ENCODE peak calls at places on chromosomes 11 and 22, in four cellular contexts. J is fibroblast of lung, B is tibial nerve, Z is cardiac muscle cell. Y is an unnamed sample.

GRCh38 chr11:3123761-3124733 is 41.1 kb downstream of the OSBPL5 start:
- DNase-seq in J (peak), B (peak), Z (peak), Y (peak)

GRCh38 chr11:28245131-28245530 is 136.9 kb downstream of the METTL15 start:
- DNase-seq in J (peak), B (no peak), Z (no peak), Y (no peak)

GRCh38 chr22:28574159-28574788 is 105.4 kb downstream of the TTC28 start:
- DNase-seq in J (no peak), B (no peak), Z (no peak), Y (no peak)

GRCh38 chr11:9575531-9576240 is 2.2 kb downstream of the WEE1 start:
- DNase-seq in J (peak), B (no peak), Z (no peak), Y (no peak)

GRCh38 chr11:94747136-94748110 is 20.7 kb upstream of the AMOTL1 start:
- DNase-seq in J (no peak), B (no peak), Z (no peak), Y (no peak)

GRCh38 chr11:58503361-58503856 is 4.5 kb downstream of the OR5B21 start:
- DNase-seq in J (peak), B (no peak), Z (no peak), Y (no peak)

GRCh38 chr11:75342966-75343870 is 8.2 kb downstream of the ARRB1 start:
- DNase-seq in J (no peak), B (no peak), Z (peak), Y (no peak)

GRCh38 chr11:109877043-109877442 is 216.1 kb upstream of the ZC3H12C start:
- DNase-seq in J (no peak), B (no peak), Z (no peak), Y (no peak)

GRCh38 chr11:29040489-29040888 is 932.3 kb downstream of the METTL15 start:
- DNase-seq in J (no peak), B (no peak), Z (no peak), Y (no peak)

GRCh38 chr11:15180212-15180814 is 65.6 kb downstream of the INSC start:
- DNase-seq in J (peak), B (no peak), Z (no peak), Y (no peak)
- H3K4me3 ChIP-seq in J (no peak), B (no peak), Z (no peak), Y (no peak)

DNA sequence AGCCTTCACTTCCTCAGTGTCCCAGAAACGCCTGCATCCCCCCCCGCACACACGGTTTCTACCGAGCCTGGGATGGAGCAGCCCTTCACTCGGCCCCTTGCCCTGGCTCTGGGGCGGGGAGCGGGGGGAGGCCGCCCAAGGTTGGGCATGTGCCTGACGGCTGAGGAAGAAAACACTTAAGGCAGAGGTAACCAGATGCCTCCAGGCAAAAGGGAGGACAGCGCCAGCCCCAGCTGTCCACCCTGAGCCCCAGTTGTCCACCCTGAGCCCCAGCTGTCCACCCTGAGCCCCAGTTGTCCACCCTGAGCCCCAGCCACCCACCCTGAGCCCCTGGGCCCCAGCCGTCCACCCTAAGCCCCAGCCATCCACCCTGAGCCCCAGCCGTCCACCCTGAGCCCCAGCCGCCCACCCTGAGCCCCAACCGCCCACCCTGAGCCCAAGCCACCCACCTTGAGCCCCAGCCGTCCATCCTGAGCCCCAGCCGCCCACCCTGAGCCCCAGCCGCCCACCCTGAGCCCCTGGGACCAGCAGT is 3.8 kb upstream of the TTLL8 start:
- DNase-seq in J (no peak), B (no peak), Z (no peak), Y (no peak)
- H3K27ac ChIP-seq in J (no peak), B (no peak), Z (no peak), Y (no peak)

GRCh38 chr11:47248304-47248663 is 330 bp downstream of the ACP2 start:
- DNase-seq in J (peak), B (no peak), Z (no peak), Y (no peak)

GRCh38 chr11:47251751-47252150 is 3.1 kb upstream of the ACP2 start:
- DNase-seq in J (no peak), B (no peak), Z (no peak), Y (no peak)

GRCh38 chr11:47247502-47247901 is 1.1 kb downstream of the ACP2 start:
- DNase-seq in J (no peak), B (no peak), Z (no peak), Y (no peak)

GRCh38 chr11:47249378-47249715 is 733 bp upstream of the ACP2 start:
- DNase-seq in J (no peak), B (no peak), Z (no peak), Y (no peak)

DNA sequence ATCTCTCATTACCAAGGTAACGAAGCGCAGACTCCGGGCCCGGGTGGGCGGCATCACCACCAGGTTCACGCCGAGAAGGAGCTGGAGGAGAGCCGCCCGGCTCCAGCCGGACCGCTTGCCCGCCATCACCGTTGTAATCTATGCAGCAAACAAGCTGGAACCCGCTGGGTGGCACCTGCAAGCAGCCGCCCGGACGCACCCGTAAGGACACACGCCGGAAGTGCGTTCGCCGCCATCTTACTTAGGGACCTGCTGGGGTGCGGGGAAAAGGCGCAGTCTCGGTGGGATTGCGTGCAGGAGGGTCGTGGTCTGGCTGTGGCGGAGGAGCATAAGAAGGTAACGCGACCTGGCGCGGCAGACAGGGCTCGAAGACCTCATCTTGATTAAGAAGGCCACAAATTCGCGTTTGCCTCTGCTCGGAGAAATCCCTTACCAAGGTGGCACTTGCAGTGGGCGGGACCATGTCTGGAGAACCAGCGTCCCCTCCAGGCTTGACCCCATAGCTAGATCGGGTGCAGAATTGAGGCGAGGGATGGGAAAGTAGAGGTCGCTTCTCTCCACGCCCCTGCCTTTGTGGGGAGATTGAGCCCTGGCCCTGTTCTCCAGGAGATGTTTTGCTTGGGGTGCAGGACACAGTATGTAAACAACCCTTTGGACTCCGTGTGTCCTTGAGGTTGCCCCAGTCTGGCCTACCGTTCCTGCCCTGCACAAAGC is at the start of gene ACP2:
- DNase-seq in J (peak), B (peak), Z (peak), Y (peak)
- TF ChIP-seq CTCF in J (peak), B (no peak), Z (peak), Y (peak)

GRCh38 chr11:119016216-119017009 is 1.7 kb downstream of the RPS25 start:
- DNase-seq in J (no peak), B (no peak), Z (no peak), Y (no peak)
- H3K4me3 ChIP-seq in J (no peak), B (no peak), Z (peak), Y (peak)

DNA sequence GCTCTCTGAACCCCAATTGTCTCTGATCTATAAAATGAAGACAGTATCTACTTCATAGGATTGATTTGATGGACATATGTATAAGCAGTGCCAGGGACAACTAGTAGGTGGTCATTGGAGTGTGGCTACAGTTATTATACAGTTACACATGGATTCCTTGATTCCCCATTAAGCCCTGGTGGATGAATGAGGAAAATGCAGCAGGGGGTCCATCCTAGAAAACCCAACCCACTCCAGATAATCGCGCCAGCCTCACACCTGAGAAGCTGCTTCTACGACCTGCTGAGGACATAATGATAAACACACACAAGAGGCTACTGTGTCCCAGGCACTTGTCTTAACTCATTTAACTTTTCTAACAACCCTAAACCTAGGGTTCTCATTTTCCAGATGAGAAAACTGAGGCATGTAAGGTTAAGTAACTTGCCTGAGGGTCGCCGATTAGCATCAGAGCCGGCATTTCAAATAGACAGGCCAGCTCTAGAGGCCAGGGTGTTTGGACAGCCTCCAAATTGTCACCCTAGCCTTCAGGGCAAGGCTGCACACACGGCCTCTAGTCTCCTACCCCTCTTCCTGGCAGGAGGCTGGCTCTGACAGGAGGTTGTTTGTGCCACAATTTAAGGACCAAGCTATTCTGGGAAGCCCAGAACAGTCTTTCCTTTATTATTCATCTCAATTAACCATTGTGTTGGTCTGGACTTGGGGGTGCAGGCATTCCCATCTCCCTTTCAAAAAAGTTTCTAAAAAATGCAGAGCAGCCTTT is 3.8 kb upstream of the C11orf91 start:
- DNase-seq in J (no peak), B (no peak), Z (no peak), Y (no peak)
- H3K27ac ChIP-seq in J (peak), B (peak), Z (no peak), Y (no peak)

GRCh38 chr11:73087730-73088129 is 54.4 kb downstream of the FCHSD2 start:
- DNase-seq in J (peak), B (no peak), Z (peak), Y (no peak)
- TF ChIP-seq CTCF in J (no peak), B (no peak), Z (no peak), Y (no peak)

Y was measured in AG04450.